ENCODE peak calls at places on chromosomes 2 and 18, in eight cellular contexts. Q is Panc1, K is PC-9, O is breast epithelium, L is astrocyte, R is cardiac muscle cell, F is pancreas, W is A549. V is an unnamed sample.

GRCh38 chr2:6929196-6929874 is 12.1 kb downstream of the RNF144A start:
- DNase-seq in F (no peak), K (no peak), O (no peak), R (peak), W (no peak), Q (no peak), L (no peak), V (no peak)

GRCh38 chr2:172088245-172089004 is 3.1 kb downstream of the DLX1 start:
- DNase-seq in R (no peak), F (no peak), O (no peak), W (no peak), L (no peak), Q (no peak), K (no peak), V (no peak)

GRCh38 chr2:153391131-153391530 is 87.4 kb downstream of the RPRM start:
- DNase-seq in L (peak), Q (no peak), O (no peak), K (no peak), F (no peak), W (no peak), R (no peak), V (no peak)

GRCh38 chr2:42566006-42566405 is 2.4 kb upstream of the MTA3 start:
- DNase-seq in F (no peak), W (no peak), O (no peak), Q (no peak), R (no peak), K (no peak), L (no peak), V (no peak)

GRCh38 chr2:196487426-196487825 is 152.1 kb upstream of the CCDC150 start:
- DNase-seq in L (no peak), O (no peak), W (no peak), R (no peak), K (no peak), Q (no peak), F (no peak), V (no peak)

GRCh38 chr2:231521-232185 is 32.2 kb downstream of the SH3YL1 start:
- DNase-seq in L (no peak), O (no peak), W (no peak), F (no peak), R (no peak), K (no peak), Q (no peak), V (no peak)

GRCh38 chr2:46776687-46777327 is 138.8 kb downstream of the MCFD2 start:
- DNase-seq in F (peak), K (peak), W (peak), R (peak), Q (peak), L (peak), O (no peak), V (no peak)

GRCh38 chr2:191351298-191351697 is 106.1 kb downstream of the MYO1B start:
- DNase-seq in O (no peak), L (peak), R (no peak), W (no peak), Q (no peak), K (no peak), F (no peak), V (no peak)

GRCh38 chr18:811192-812122 is 585 bp downstream of the YES1 start:
- DNase-seq in O (peak), R (peak), K (no peak), F (peak), W (no peak), L (no peak), Q (no peak), V (no peak)

GRCh38 chr2:26642437-26642836 is 1.3 kb upstream of the CIB4 start:
- DNase-seq in K (no peak), F (no peak), O (no peak), L (no peak), Q (no peak), W (no peak), R (no peak), V (no peak)

DNA sequence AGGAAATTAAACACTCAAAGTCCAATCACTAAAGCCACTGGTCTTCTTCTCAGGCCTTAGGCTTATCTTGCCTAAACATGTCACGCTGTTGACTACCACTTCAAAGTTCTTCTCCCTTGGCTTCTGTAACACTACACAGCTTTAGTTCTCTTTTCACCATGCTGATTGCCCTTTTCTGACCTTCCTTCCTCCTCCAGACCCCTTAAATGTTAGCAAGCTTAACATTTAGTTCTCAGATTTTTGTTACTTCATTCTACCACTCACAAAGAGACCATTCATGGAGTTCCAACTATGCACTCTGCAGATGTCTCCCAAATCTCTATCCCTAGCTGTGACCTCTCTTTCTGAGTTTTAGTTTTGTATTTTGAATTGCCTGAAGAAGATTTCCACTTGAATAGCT is 64.4 kb downstream of the TTC21B start:
- DNase-seq in R (no peak), O (no peak), F (no peak), K (no peak), L (no peak), Q (no peak), W (no peak), V (no peak)
- H3K27ac ChIP-seq in R (no peak), O (no peak), F (no peak), K (no peak), L (no peak), Q (no peak), W (no peak), V (no peak)

DNA sequence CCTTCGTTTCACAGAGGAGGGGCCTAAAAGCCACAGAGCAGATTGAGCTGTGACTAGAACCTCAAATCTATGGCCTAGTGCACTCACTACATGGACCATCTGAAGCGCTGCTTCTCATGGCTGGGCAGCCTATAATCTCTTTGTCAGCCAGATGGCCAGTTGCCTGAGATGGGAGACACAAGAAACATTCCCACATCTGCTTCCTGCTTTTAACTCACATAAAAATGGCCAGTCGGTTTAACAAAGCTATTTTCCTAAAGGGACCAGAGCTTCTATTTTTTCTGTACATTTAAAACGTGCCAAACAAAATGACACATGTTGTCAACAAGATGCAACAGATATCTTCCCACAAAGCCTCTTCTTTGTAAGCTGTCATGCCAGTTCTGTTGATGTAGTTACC is 173.8 kb downstream of the GFPT1 start:
- DNase-seq in O (no peak), K (no peak), R (peak), Q (no peak), F (no peak), L (no peak), W (no peak), V (no peak)
- H3K27ac ChIP-seq in O (peak), K (no peak), R (no peak), Q (no peak), F (no peak), L (no peak), W (no peak), V (no peak)

DNA sequence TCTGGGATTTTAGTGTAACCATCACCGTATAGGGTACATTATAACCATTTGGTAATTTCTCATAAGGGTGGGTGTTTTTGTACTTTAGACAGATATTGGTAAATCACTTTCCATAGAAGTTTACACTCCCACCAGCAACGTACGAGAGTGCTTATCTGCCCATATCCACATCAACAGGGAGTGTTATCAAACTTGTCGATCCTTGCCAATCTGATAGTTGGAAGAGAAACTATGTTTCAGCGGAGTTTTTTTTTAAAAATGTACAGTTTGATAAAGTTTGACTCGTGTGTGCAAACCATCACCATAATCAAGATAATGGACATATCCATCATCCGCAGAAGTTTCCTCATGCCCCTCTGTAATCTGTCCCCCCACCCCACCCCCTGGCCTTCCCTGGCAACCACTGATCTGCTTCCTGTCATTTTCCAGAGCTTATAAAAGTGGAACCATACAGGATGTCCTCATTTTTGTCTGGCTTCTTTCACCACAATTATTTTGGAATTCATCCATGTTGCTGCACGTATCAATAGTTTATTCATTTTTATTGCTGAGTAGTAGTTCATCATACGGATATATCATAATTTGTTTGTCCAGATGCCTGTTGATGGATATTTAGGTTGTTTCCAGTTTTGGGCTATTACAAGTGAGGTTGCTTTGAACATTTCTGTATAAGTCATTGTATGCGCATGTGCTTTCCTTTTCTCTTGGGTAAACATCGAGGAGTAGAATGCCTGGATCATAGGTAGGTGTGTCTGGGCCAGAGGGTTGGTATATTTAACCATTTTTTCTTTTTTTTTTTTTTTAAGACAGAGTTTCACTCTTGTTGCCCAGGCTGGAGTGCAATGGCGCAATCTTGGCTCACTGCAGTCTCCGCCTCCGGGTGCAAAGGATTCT is 18.6 kb downstream of the GLI2 start:
- DNase-seq in O (no peak), F (no peak), R (no peak), K (no peak), W (no peak), Q (no peak), L (peak), V (no peak)
- H3K27ac ChIP-seq in O (no peak), F (no peak), R (no peak), K (no peak), W (no peak), Q (no peak), L (no peak), V (no peak)

GRCh38 chr2:229437467-229437866 is 166.4 kb upstream of the PID1 start:
- DNase-seq in L (no peak), K (no peak), F (no peak), Q (no peak), R (no peak), O (no peak), W (no peak), V (no peak)
- H3K27ac ChIP-seq in L (no peak), K (no peak), F (no peak), Q (no peak), R (no peak), O (no peak), W (no peak), V (no peak)

V was measured in HL-60.